ENCODE peak calls at places on chromosomes 7 and 10, in seven cellular contexts. M is kidney, P is gastrocnemius medialis, N is fibroblast of pulmonary artery, C is astrocyte of the spinal cord, O is cardiac muscle cell, J is pancreas. T is an unnamed sample.

GRCh38 chr7:148484486-148484885 is 106.1 kb upstream of the C7orf33 start:
- DNase-seq in O (no peak), C (no peak), J (no peak), P (no peak), M (no peak), N (no peak), T (no peak)

GRCh38 chr7:133081119-133081604 is 728 bp downstream of the CHCHD3 start:
- DNase-seq in N (peak), C (no peak), M (no peak), O (peak), P (peak), J (no peak), T (peak)

GRCh38 chr10:77244746-77245145 is 392.9 kb downstream of the KCNMA1 start:
- DNase-seq in P (no peak), M (no peak), O (no peak), N (no peak), C (no peak), J (no peak), T (no peak)

GRCh38 chr10:117477961-117478670 is 64.4 kb upstream of the EMX2 start:
- DNase-seq in C (peak), M (no peak), P (no peak), J (no peak), O (no peak), N (peak), T (peak)

GRCh38 chr10:99008106-99008505 is 227.5 kb downstream of the HPSE2 start:
- DNase-seq in J (no peak), P (no peak), N (no peak), C (no peak), O (no peak), M (no peak), T (no peak)

GRCh38 chr7:144842377-144842851 is 6.6 kb upstream of the TPK1 start:
- DNase-seq in J (no peak), M (no peak), N (peak), O (no peak), C (no peak), P (peak), T (peak)

GRCh38 chr10:68790476-68790875 is 36.9 kb upstream of the STOX1 start:
- DNase-seq in P (no peak), C (no peak), N (no peak), M (no peak), J (no peak), O (no peak), T (no peak)

GRCh38 chr10:70308121-70309060 is 24.6 kb upstream of the NPFFR1 start:
- DNase-seq in N (no peak), M (peak), O (no peak), J (no peak), P (peak), C (no peak), T (no peak)

GRCh38 chr7:157020514-157021070 is 10.1 kb upstream of the MNX1 start:
- DNase-seq in C (no peak), J (no peak), M (peak), P (no peak), O (no peak), N (no peak), T (no peak)

GRCh38 chr7:121579639-121580038 is 183.5 kb upstream of the FAM3C start:
- DNase-seq in N (no peak), C (no peak), M (no peak), P (no peak), O (no peak), J (no peak), T (no peak)

GRCh38 chr10:119768455-119769094 is 42.7 kb downstream of the INPP5F start:
- DNase-seq in M (no peak), J (no peak), P (no peak), O (no peak), N (peak), C (no peak), T (peak)

GRCh38 chr10:96266118-96266770 is 5.1 kb downstream of the BLNK start:
- DNase-seq in J (no peak), N (no peak), P (no peak), O (no peak), M (no peak), C (no peak), T (no peak)

GRCh38 chr7:15921576-15921975 is 235.1 kb upstream of the MEOX2 start:
- DNase-seq in C (peak), N (peak), M (no peak), J (no peak), P (no peak), O (no peak), T (peak)

GRCh38 chr7:64799-65430 is 127.5 kb upstream of the FAM20C start:
- DNase-seq in O (peak), M (peak), C (no peak), N (no peak), P (peak), J (no peak), T (peak)

GRCh38 chr7:121000091-121000983 is 11.8 kb downstream of the CPED1 start:
- DNase-seq in J (no peak), P (no peak), C (peak), M (no peak), O (no peak), N (peak), T (peak)

GRCh38 chr7:55370001-55370400 is 4.9 kb downstream of the LANCL2 start:
- DNase-seq in N (no peak), M (no peak), O (no peak), P (no peak), J (no peak), C (peak), T (no peak)

GRCh38 chr7:41732279-41733062 is 29.6 kb upstream of the INHBA start:
- DNase-seq in N (peak), M (no peak), P (no peak), O (no peak), C (peak), J (no peak), T (peak)
- TF ChIP-seq CTCF in N (peak), M (peak), P (no peak), O (peak), C (peak), J (peak), T (peak)

GRCh38 chr10:72692057-72692891 is at the start of gene MCU:
- DNase-seq in J (peak), N (peak), O (peak), C (peak), P (peak), M (peak), T (peak)

GRCh38 chr10:72692897-72693598 is 1.1 kb downstream of the MCU start:
- DNase-seq in O (peak), N (peak), M (no peak), C (peak), J (no peak), P (no peak), T (no peak)

GRCh38 chr10:72689660-72690059 is 2.3 kb upstream of the MCU start:
- DNase-seq in C (no peak), N (no peak), J (no peak), P (no peak), M (no peak), O (no peak), T (no peak)

GRCh38 chr10:72690071-72690755 is 1.7 kb upstream of the MCU start:
- DNase-seq in P (no peak), J (no peak), M (no peak), O (no peak), N (no peak), C (no peak), T (no peak)

DNA sequence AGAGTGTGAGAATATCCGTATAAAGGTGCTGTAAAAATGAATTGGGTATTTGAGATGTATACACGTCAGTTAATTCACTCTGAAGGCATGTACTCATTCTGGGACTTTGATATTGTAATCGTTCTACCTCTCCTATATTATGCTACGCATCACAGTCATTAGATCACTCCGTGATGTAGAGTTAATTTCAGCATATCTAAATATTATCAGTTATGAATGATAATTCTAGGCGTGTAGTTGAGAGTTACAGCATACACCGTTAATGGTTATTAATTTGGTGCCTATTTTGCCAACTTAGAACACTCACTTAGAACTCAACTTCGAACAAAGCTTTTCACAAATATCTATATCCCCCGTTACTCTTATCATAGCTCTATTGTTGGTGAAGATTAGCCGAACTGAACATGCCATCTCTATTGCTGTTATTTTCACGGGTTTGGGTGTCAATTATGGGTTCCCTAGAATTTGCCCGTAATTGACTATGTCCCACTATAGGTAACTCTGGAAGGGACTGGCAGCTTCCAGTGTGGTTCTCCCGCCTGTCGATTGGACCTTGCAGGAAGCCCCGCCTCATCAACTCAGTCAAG is 380 bp upstream of the MCU start:
- DNase-seq in N (no peak), C (no peak), M (no peak), P (no peak), O (no peak), J (no peak), T (no peak)
- H3K4me3 ChIP-seq in N (peak), C (peak), M (peak), P (peak), O (peak), J (peak), T (peak)

GRCh38 chr10:88130912-88131311 is 267.5 kb downstream of the PTEN start:
- DNase-seq in C (no peak), M (no peak), J (no peak), N (no peak), O (no peak), P (no peak), T (no peak)

GRCh38 chr10:88127766-88128165 is 264.3 kb downstream of the PTEN start:
- DNase-seq in J (no peak), N (no peak), P (no peak), O (no peak), M (no peak), C (no peak), T (no peak)

GRCh38 chr10:88127266-88127665 is 263.8 kb downstream of the PTEN start:
- DNase-seq in J (no peak), N (no peak), M (no peak), C (no peak), P (no peak), O (no peak), T (no peak)

GRCh38 chr10:88129013-88129412 is 265.6 kb downstream of the PTEN start:
- DNase-seq in C (no peak), O (no peak), J (no peak), N (no peak), M (no peak), P (peak), T (no peak)

GRCh38 chr10:88131561-88132139 is 268.2 kb downstream of the PTEN start:
- DNase-seq in P (peak), N (no peak), J (peak), O (no peak), C (peak), M (peak), T (no peak)
- TF ChIP-seq CTCF in P (peak), N (no peak), J (peak), O (no peak), C (no peak), M (no peak), T (no peak)

GRCh38 chr7:107264723-107265122 is 95.9 kb downstream of the HBP1 start:
- DNase-seq in P (no peak), O (no peak), J (no peak), M (no peak), N (no peak), C (no peak), T (no peak)
- H3K4me3 ChIP-seq in P (no peak), O (no peak), J (no peak), M (no peak), N (no peak), C (no peak), T (no peak)

GRCh38 chr7:78019457-78020130 is 221.0 kb downstream of the PHTF2 start:
- DNase-seq in J (peak), M (peak), P (peak), N (peak), C (peak), O (peak), T (peak)
- TF ChIP-seq CTCF in J (no peak), M (peak), P (no peak), N (no peak), C (peak), O (peak), T (peak)

DNA sequence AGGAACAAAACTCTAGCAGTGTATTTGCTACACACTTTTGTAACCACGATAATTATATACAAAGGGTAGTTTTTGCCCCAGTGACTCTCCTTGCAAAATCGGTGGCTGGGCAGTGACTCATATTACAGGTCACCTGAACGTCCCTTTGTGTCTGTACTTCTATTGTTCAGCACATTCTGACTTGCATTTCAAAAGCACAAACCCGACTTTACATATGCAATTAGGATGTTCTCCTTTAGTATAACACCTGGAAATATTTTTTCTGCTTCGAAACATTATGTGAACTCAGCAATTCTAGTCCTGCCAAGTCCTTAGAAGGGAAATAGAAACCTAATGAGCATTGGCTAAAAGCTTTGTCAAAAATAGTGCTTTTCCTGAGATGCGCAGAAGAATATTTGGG is 6.0 kb downstream of the PRR15 start:
- DNase-seq in J (no peak), M (no peak), C (no peak), N (peak), P (no peak), O (no peak), T (peak)
- H3K4me3 ChIP-seq in J (no peak), M (no peak), C (no peak), N (no peak), P (no peak), O (no peak), T (no peak)

GRCh38 chr7:158699341-158699740 is 5.3 kb downstream of the NCAPG2 start:
- DNase-seq in J (no peak), P (no peak), N (no peak), M (no peak), O (no peak), C (no peak), T (no peak)

GRCh38 chr7:158698657-158699195 is 5.9 kb downstream of the NCAPG2 start:
- DNase-seq in J (no peak), N (no peak), P (no peak), M (no peak), C (no peak), O (no peak), T (no peak)

GRCh38 chr7:158695056-158695455 is 9.5 kb downstream of the NCAPG2 start:
- DNase-seq in O (no peak), J (no peak), M (no peak), N (no peak), P (no peak), C (no peak), T (no peak)

GRCh38 chr7:158694650-158695049 is 10.0 kb downstream of the NCAPG2 start:
- DNase-seq in P (no peak), J (no peak), C (no peak), O (no peak), M (no peak), N (no peak), T (no peak)

GRCh38 chr7:158695726-158696452 is 8.7 kb downstream of the NCAPG2 start:
- DNase-seq in M (no peak), N (peak), C (peak), O (peak), P (peak), J (peak), T (peak)
- TF ChIP-seq CTCF in M (peak), N (peak), C (peak), O (peak), P (no peak), J (peak), T (peak)